ENCODE peak calls at places on chromosomes 3 and 15, in nine cellular contexts. U is IMR-90, M is GM23338, T is PC-9, N is RWPE2, O is right lobe of liver, S is ovary, Z is sigmoid colon, H is mesenchymal stem cell. I is an unnamed sample. For H3K27me3, H3K4me1 and H3K36me3, the result is how much of the 10 kb centered on the place peaks cover.

GRCh38 chr15:76905855-76906254 is 715 bp upstream of the SCAPER start:
- DNase-seq in U (no peak), M (no peak), T (no peak), N (no peak), O (no peak), S (peak), Z (no peak), H (no peak), I (no peak)

GRCh38 chr3:30751610-30752299 is 142.7 kb downstream of the GADL1 start:
- DNase-seq in U (peak), M (peak), T (no peak), N (no peak), O (no peak), S (peak), Z (no peak), H (peak), I (no peak)

GRCh38 chr3:115436767-115437301 is 186.5 kb upstream of the GAP43 start:
- DNase-seq in U (peak), M (peak), T (peak), N (peak), O (no peak), S (no peak), Z (no peak), H (peak), I (no peak)

GRCh38 chr15:33852094-33852493 is 116.2 kb upstream of the CHRM5 start:
- DNase-seq in U (peak), M (no peak), T (no peak), N (no peak), O (no peak), S (no peak), Z (no peak), H (no peak), I (no peak)

GRCh38 chr15:52642386-52643361 is 36.5 kb downstream of the ATOSA start:
- DNase-seq in U (peak), M (no peak), T (no peak), N (no peak), O (no peak), S (no peak), Z (no peak), H (peak), I (no peak)

GRCh38 chr3:124885466-124886167 is 1.5 kb downstream of the ITGB5 start:
- DNase-seq in U (no peak), M (peak), T (no peak), N (no peak), O (no peak), S (no peak), Z (peak), H (peak), I (no peak)

GRCh38 chr3:114942773-114943172 is 204.3 kb downstream of the ZBTB20 start:
- DNase-seq in U (no peak), M (no peak), T (no peak), N (no peak), O (no peak), S (no peak), Z (no peak), H (no peak), I (no peak)

GRCh38 chr3:40043444-40043755 is 234.0 kb downstream of the MYRIP start:
- DNase-seq in U (no peak), M (no peak), T (no peak), N (peak), O (no peak), S (no peak), Z (no peak), H (no peak), I (no peak)

GRCh38 chr15:58062175-58062574 is 3.3 kb downstream of the ALDH1A2 start:
- DNase-seq in U (no peak), M (no peak), T (no peak), N (no peak), O (no peak), S (no peak), Z (no peak), H (no peak), I (no peak)
- H3K27me3 ChIP-seq in U (under half), M (half or more), T (under half), N (under half), O (under half), S (under half), Z (half or more), H (half or more), I (under half)

GRCh38 chr15:101709466-101709865 is 14.8 kb downstream of the TARS3 start:
- DNase-seq in U (no peak), M (no peak), T (no peak), N (no peak), O (no peak), S (no peak), Z (no peak), H (no peak), I (no peak)
- H3K4me1 ChIP-seq in U (under half), M (under half), T (under half), N (under half), O (under half), S (under half), Z (under half), H (under half), I (under half)

DNA sequence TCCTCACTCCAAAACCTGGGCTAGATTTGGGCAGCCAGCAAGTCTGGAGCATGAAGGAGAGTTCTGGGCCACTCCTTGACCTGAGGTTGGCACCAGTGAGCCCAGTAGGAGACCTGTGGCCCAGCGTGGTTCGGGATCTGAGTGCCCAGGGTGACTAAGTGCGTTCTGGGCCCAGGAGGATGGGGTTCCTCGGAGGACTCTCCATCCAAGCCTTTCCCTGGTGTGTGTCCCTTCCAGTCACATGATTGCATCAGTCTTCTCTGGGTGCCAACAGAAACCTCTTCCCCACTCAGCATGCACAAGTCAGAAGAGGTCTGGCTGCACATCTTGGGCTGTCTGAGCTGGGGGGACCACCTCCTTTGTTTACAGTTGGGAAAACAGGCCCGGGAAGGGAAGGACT is 14.9 kb downstream of the TMEM43 start:
- DNase-seq in U (no peak), M (no peak), T (no peak), N (peak), O (no peak), S (no peak), Z (no peak), H (no peak), I (no peak)
- H3K36me3 ChIP-seq in U (half or more), M (under half), T (under half), N (half or more), O (under half), S (under half), Z (half or more), H (half or more), I (under half)

DNA sequence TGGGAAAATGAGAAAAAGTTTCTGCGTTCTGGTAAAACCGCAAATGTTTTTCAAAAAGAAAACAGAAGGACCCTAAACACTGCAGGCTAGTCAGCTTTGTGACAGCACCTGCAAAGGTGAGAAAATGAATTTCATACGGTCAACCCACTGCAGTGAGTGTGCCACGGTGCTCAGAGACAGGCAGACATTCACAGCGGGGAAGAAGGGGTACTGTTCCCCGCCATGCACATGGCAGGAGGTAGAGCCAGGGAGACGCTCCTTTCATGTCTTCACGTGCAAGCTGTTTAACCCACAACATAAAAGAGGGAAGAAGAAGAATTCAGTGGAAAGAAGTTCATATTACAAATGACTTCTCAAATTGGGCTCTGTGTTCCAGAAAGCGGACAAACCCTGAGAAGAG is 109.5 kb downstream of the SEC22A start:
- DNase-seq in U (no peak), M (no peak), T (no peak), N (no peak), O (no peak), S (no peak), Z (no peak), H (no peak), I (no peak)
- H3K27me3 ChIP-seq in U (under half), M (under half), T (under half), N (under half), O (under half), S (under half), Z (under half), H (half or more), I (under half)

DNA sequence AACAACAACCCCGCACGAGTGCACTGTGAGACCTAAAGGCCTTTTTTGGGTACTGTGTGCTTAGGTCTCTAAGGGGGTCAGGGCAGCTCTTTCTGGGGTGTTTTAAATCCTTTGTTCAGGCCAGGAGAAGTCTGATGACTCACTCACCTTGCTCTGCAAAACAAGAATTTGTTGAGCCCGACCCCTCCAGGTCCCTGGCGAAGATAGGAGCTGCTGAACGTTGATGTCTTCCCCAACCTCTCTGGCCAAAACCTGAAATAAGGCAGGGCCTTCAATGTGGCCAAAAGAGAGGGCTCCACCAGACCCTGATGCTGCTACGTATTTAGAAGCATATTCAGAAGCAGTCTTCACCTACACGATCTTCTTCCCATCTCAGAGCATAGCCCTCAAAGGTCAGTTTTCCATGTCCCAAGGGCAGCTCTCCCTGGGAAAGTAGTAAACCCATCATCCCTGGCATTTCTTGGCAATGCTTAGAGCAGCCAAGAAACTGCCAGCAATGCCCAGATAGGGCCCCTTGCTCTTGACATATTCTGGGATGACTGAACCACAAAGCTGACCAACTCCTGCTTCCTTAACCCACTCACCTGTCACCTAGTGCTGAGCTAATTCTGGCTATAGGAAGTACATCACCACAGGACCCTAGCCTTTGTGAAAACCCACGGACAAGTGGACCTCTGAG is 27.1 kb downstream of the CCDC13 start:
- DNase-seq in U (no peak), M (peak), T (no peak), N (peak), O (no peak), S (no peak), Z (no peak), H (no peak), I (no peak)
- H3K4me1 ChIP-seq in U (under half), M (under half), T (under half), N (under half), O (under half), S (under half), Z (half or more), H (under half), I (under half)

GRCh38 chr3:15228147-15228546 is 22.1 kb downstream of the CAPN7 start:
- DNase-seq in U (no peak), M (no peak), T (no peak), N (no peak), O (no peak), S (no peak), Z (no peak), H (no peak), I (no peak)
- H3K36me3 ChIP-seq in U (under half), M (under half), T (under half), N (half or more), O (half or more), S (under half), Z (half or more), H (half or more), I (under half)

DNA sequence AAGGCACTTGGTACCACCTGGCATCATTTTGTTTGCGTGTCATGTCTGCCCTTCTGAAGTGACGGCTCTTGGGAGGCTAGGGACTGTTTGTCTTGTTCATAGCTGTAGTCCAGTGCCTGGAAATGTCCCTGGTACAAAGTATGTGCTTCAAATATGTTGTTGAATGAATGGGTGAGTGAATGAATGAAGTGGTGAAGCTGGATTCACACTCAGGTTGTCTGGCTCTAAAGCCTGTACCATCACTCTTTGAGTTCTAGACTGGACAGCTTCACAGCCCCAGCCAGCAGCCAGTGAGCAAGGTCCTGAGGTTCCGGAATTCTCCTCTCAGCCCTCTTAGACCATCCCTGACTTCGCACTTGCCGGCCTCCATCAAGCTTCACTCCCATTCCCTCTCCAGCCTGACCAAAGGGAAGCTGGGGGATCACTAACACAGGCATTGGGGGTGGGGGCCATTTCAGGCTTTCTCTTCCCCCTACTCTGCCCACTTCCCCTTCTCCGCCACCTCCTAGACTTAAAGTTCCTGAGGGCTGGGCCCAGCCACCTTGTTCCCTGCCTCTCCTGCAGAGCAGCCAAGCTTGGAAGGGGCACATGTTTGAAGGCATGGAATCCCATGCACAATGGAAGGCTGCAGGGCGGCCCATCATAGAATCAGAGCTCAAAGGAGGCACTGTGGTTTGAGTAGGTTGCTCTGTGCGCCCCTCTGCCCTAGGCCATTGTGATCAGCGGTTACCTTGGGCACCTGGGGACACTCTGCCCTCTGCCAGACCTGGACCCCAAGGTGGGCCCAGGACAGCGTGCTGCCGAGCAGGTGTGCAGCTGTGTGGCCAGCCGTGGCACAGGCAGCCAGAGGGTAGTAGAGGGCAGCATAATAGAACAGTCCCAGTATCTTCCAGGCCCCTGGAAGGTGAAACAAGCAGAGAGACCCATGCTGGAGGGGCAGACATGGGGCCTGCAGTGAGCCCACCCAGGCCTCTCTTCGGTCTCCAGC is 7.7 kb downstream of the STRA6 start:
- DNase-seq in U (no peak), M (no peak), T (no peak), N (no peak), O (no peak), S (no peak), Z (no peak), H (no peak), I (no peak)
- H3K27me3 ChIP-seq in U (under half), M (under half), T (under half), N (under half), O (under half), S (under half), Z (under half), H (under half), I (under half)